ENCODE peak calls at places on chromosomes 7 and 10, in nine cellular contexts. F, Q, E, G, N, Z, U, D and Y are unnamed samples.

GRCh38 chr10:123972481-123973401 is 81.1 kb upstream of the CPXM2 start:
- DNase-seq in F (no peak), Q (no peak), E (no peak), G (peak), N (no peak), Z (no peak), U (no peak), D (no peak), Y (no peak)

GRCh38 chr7:128065872-128066271 is 34.6 kb upstream of the LRRC4 start:
- DNase-seq in F (no peak), Q (no peak), E (no peak), G (no peak), N (no peak), Z (no peak), U (no peak), D (no peak), Y (no peak)

GRCh38 chr7:151405588-151405987 is 4.2 kb downstream of the WDR86 start:
- DNase-seq in F (no peak), Q (no peak), E (no peak), G (peak), N (no peak), Z (no peak), U (no peak), D (no peak), Y (no peak)

GRCh38 chr10:43125274-43125845 is 12.9 kb upstream of the CSGALNACT2 start:
- DNase-seq in F (no peak), Q (no peak), E (no peak), G (peak), N (no peak), Z (no peak), U (no peak), D (no peak), Y (no peak)

GRCh38 chr10:60778978-60779668 is 845 bp downstream of the CDK1 start:
- DNase-seq in F (no peak), Q (no peak), E (no peak), G (no peak), N (no peak), Z (no peak), U (no peak), D (no peak), Y (no peak)

GRCh38 chr7:117750612-117751563 is 122.4 kb downstream of the CTTNBP2 start:
- DNase-seq in F (peak), Q (no peak), E (no peak), G (no peak), N (peak), Z (no peak), U (peak), D (peak), Y (peak)

GRCh38 chr10:17262502-17262901 is 34.5 kb downstream of the VIM start:
- DNase-seq in F (no peak), Q (no peak), E (no peak), G (no peak), N (no peak), Z (no peak), U (no peak), D (no peak), Y (no peak)

GRCh38 chr10:71368639-71369038 is 28.1 kb upstream of the CDH23 start:
- DNase-seq in F (no peak), Q (no peak), E (no peak), G (no peak), N (no peak), Z (no peak), U (no peak), D (no peak), Y (no peak)

GRCh38 chr7:51078653-51079052 is 238.0 kb downstream of the COBL start:
- DNase-seq in F (no peak), Q (no peak), E (no peak), G (no peak), N (no peak), Z (no peak), U (no peak), D (no peak), Y (no peak)

GRCh38 chr7:43664681-43665080 is 64.6 kb downstream of the COA1 start:
- DNase-seq in F (no peak), Q (no peak), E (no peak), G (no peak), N (no peak), Z (no peak), U (no peak), D (no peak), Y (no peak)

GRCh38 chr10:615583-616152 is 73.8 kb downstream of the DIP2C start:
- DNase-seq in F (no peak), Q (peak), E (no peak), G (no peak), N (peak), Z (peak), U (no peak), D (peak), Y (peak)

GRCh38 chr10:79374312-79375191 is 27.3 kb downstream of the PPIF start:
- DNase-seq in F (peak), Q (peak), E (peak), G (peak), N (peak), Z (peak), U (peak), D (peak), Y (peak)

GRCh38 chr7:12158334-12159060 is 52.6 kb upstream of the TMEM106B start:
- DNase-seq in F (no peak), Q (no peak), E (no peak), G (no peak), N (peak), Z (no peak), U (no peak), D (peak), Y (peak)

GRCh38 chr10:100043344-100043743 is 33.6 kb upstream of the DNMBP start:
- DNase-seq in F (no peak), Q (no peak), E (no peak), G (no peak), N (no peak), Z (no peak), U (no peak), D (no peak), Y (no peak)

GRCh38 chr10:14527915-14528314 is 197.2 kb upstream of the FRMD4A start:
- DNase-seq in F (no peak), Q (no peak), E (no peak), G (no peak), N (no peak), Z (no peak), U (no peak), D (no peak), Y (no peak)

GRCh38 chr10:22849077-22849810 is 78.6 kb upstream of the ARMC3 start:
- DNase-seq in F (peak), Q (no peak), E (no peak), G (no peak), N (peak), Z (peak), U (peak), D (peak), Y (peak)

GRCh38 chr10:15730341-15730740 is 10.6 kb upstream of the ITGA8 start:
- DNase-seq in F (no peak), Q (no peak), E (no peak), G (no peak), N (no peak), Z (no peak), U (no peak), D (no peak), Y (no peak)

GRCh38 chr10:25015927-25016348 is at the start of gene ENKUR:
- DNase-seq in F (peak), Q (peak), E (peak), G (peak), N (peak), Z (peak), U (peak), D (peak), Y (peak)

DNA sequence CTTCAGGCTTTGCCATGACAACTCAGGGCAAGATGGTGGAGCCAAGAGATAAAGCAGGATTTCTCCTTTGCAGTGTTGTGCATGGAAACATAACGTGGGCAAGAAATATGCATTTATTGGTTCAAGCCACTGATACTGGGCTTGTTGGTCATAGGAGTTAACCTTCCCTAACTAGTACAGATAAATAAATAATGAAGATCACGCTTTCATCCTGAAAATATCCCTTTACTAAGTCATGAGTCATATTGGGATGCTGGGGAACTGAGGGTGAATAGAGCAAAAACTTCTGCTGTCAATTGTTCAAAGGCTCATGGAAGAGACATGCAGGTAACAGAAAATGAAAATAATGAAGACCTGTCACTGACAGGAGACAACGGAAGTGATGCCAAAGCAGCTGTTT is 55.5 kb downstream of the TES start:
- DNase-seq in F (no peak), Q (no peak), E (no peak), G (no peak), N (no peak), Z (no peak), U (no peak), D (no peak), Y (no peak)
- H3K4me3 ChIP-seq in F (no peak), Q (no peak), E (no peak), G (no peak), N (no peak), Z (no peak), U (no peak), D (no peak), Y (no peak)

GRCh38 chr7:7870590-7870989 is 98.0 kb upstream of the GLCCI1 start:
- DNase-seq in F (no peak), Q (no peak), E (no peak), G (no peak), N (no peak), Z (no peak), U (no peak), D (no peak), Y (no peak)

GRCh38 chr7:7862393-7862792 is 106.2 kb upstream of the GLCCI1 start:
- DNase-seq in F (no peak), Q (no peak), E (no peak), G (no peak), N (no peak), Z (no peak), U (peak), D (no peak), Y (no peak)

GRCh38 chr7:7868245-7868899 is 100.2 kb upstream of the GLCCI1 start:
- DNase-seq in F (no peak), Q (no peak), E (no peak), G (no peak), N (no peak), Z (no peak), U (no peak), D (no peak), Y (no peak)

GRCh38 chr7:7869036-7869435 is 99.6 kb upstream of the GLCCI1 start:
- DNase-seq in F (no peak), Q (no peak), E (no peak), G (no peak), N (no peak), Z (no peak), U (no peak), D (no peak), Y (no peak)

GRCh38 chr7:7867835-7868234 is 100.8 kb upstream of the GLCCI1 start:
- DNase-seq in F (no peak), Q (no peak), E (no peak), G (no peak), N (no peak), Z (no peak), U (no peak), D (no peak), Y (no peak)
- H3K4me3 ChIP-seq in F (no peak), Q (no peak), E (no peak), G (no peak), N (no peak), Z (no peak), U (no peak), D (no peak), Y (no peak)

GRCh38 chr7:1608318-1608717 is 38.5 kb upstream of the PSMG3 start:
- DNase-seq in F (no peak), Q (no peak), E (no peak), G (peak), N (no peak), Z (no peak), U (no peak), D (no peak), Y (no peak)
- H3K4me3 ChIP-seq in F (no peak), Q (no peak), E (no peak), G (no peak), N (no peak), Z (no peak), U (no peak), D (no peak), Y (no peak)

GRCh38 chr7:31051598-31052503 is at the start of gene ADCYAP1R1:
- DNase-seq in F (peak), Q (no peak), E (no peak), G (peak), N (no peak), Z (no peak), U (no peak), D (no peak), Y (no peak)
- H3K4me3 ChIP-seq in F (no peak), Q (no peak), E (no peak), G (peak), N (peak), Z (no peak), U (no peak), D (no peak), Y (no peak)

GRCh38 chr7:21603972-21604749 is 61.3 kb downstream of the DNAH11 start:
- DNase-seq in F (no peak), Q (no peak), E (no peak), G (no peak), N (no peak), Z (no peak), U (no peak), D (no peak), Y (no peak)
- H3K4me3 ChIP-seq in F (no peak), Q (no peak), E (no peak), G (no peak), N (no peak), Z (no peak), U (no peak), D (no peak), Y (no peak)

GRCh38 chr10:103555712-103556111 is 62.2 kb downstream of the NEURL1 start:
- DNase-seq in F (no peak), Q (no peak), E (no peak), G (no peak), N (no peak), Z (no peak), U (no peak), D (no peak), Y (no peak)
- H3K4me3 ChIP-seq in F (peak), Q (no peak), E (peak), G (peak), N (peak), Z (no peak), U (peak), D (no peak), Y (no peak)

GRCh38 chr10:45514283-45515270 is 140.6 kb downstream of the ALOX5 start:
- DNase-seq in F (no peak), Q (no peak), E (no peak), G (no peak), N (no peak), Z (peak), U (no peak), D (peak), Y (no peak)

GRCh38 chr10:45526309-45526708 is 146.3 kb downstream of the ZFAND4 start:
- DNase-seq in F (no peak), Q (no peak), E (no peak), G (no peak), N (peak), Z (no peak), U (no peak), D (no peak), Y (no peak)

GRCh38 chr10:45518741-45519140 is 144.7 kb downstream of the ALOX5 start:
- DNase-seq in F (no peak), Q (no peak), E (no peak), G (no peak), N (no peak), Z (no peak), U (no peak), D (no peak), Y (no peak)

GRCh38 chr10:45515630-45516029 is 141.6 kb downstream of the ALOX5 start:
- DNase-seq in F (no peak), Q (no peak), E (no peak), G (no peak), N (no peak), Z (no peak), U (no peak), D (no peak), Y (no peak)

DNA sequence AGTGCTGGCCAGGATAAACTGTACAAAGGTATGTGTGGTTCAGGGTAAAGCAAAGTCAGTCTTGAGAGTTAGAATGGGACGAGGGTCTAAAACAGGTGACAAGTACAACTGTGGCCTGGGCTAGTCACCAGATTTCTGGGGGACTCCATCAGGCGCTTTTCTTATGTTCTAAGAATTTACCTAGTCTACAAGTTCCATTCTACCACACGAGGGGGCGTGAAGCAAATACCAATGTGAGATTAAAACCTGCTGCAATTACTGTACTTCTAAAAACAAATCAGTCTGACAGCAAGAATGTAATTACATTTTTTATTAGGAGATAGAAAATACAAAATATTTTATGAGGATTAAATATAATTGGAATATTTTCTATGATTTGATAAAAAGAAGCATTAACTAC is 146.5 kb downstream of the ALOX5 start:
- DNase-seq in F (no peak), Q (no peak), E (no peak), G (no peak), N (no peak), Z (no peak), U (peak), D (no peak), Y (no peak)
- H3K4me3 ChIP-seq in F (no peak), Q (no peak), E (no peak), G (no peak), N (no peak), Z (no peak), U (no peak), D (no peak), Y (no peak)

DNA sequence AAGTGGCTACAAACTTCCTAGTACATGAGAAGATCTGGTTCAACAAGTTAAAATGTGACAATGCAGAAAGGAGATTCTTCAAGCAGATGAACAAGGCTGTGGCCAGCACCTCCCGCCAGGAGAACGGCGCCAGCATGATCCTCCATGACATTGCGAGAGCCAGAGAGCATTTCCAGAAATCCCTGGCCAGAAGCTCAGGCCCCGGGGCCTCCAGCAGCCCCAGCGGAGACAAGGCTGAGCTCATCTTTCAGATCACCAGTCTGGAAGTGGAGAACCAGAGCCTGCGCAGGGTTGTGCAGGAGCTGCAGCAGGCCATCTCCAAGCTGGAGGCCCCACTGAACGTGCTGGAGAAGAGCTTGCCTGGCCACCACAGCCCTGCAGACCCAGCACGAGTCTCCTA is 40.1 kb upstream of the ZNF273 start:
- DNase-seq in F (no peak), Q (no peak), E (no peak), G (no peak), N (no peak), Z (no peak), U (no peak), D (no peak), Y (no peak)
- H3K4me3 ChIP-seq in F (no peak), Q (no peak), E (no peak), G (no peak), N (no peak), Z (no peak), U (no peak), D (no peak), Y (no peak)

GRCh38 chr7:42175834-42176745 is 60.9 kb downstream of the GLI3 start:
- DNase-seq in F (no peak), Q (no peak), E (no peak), G (no peak), N (no peak), Z (no peak), U (no peak), D (peak), Y (no peak)
- H3K4me3 ChIP-seq in F (no peak), Q (no peak), E (no peak), G (no peak), N (no peak), Z (no peak), U (no peak), D (no peak), Y (no peak)

GRCh38 chr7:38244516-38244915 is 28.9 kb downstream of the TARP start:
- DNase-seq in F (no peak), Q (no peak), E (no peak), G (no peak), N (no peak), Z (no peak), U (no peak), D (no peak), Y (no peak)
- H3K4me3 ChIP-seq in F (no peak), Q (no peak), E (no peak), G (no peak), N (no peak), Z (no peak), U (no peak), D (no peak), Y (no peak)